ENCODE peak calls at places on chromosomes 11 and 22, in nine cellular contexts. V, O, M, H, P, S, Q, I and D are unnamed samples.

GRCh38 chr11:42179211-42179610 is 719.8 kb upstream of the LRRC4C start:
- DNase-seq in V (no peak), O (no peak), M (no peak), H (no peak), P (no peak), S (no peak), Q (peak), I (no peak), D (no peak)

GRCh38 chr11:46003647-46004046 is 81.2 kb downstream of the LARGE2 start:
- DNase-seq in V (peak), O (no peak), M (no peak), H (no peak), P (no peak), S (no peak), Q (peak), I (no peak), D (no peak)

GRCh38 chr22:49975543-49976389 is 15.2 kb downstream of the PIM3 start:
- DNase-seq in V (no peak), O (no peak), M (no peak), H (peak), P (no peak), S (no peak), Q (no peak), I (no peak), D (peak)

GRCh38 chr11:134410766-134411165 is 1.3 kb downstream of the B3GAT1 start:
- DNase-seq in V (no peak), O (no peak), M (no peak), H (no peak), P (no peak), S (no peak), Q (no peak), I (no peak), D (no peak)

GRCh38 chr11:65496304-65497140 is 2.3 kb upstream of the MALAT1 start:
- DNase-seq in V (peak), O (no peak), M (no peak), H (peak), P (peak), S (no peak), Q (peak), I (no peak), D (no peak)

GRCh38 chr11:108886608-108887007 is 221.7 kb downstream of the DDX10 start:
- DNase-seq in V (peak), O (no peak), M (peak), H (no peak), P (no peak), S (peak), Q (peak), I (no peak), D (no peak)

GRCh38 chr11:65298655-65299179 is 15.9 kb upstream of the CDC42EP2 start:
- DNase-seq in V (peak), O (no peak), M (peak), H (peak), P (no peak), S (peak), Q (peak), I (no peak), D (no peak)

GRCh38 chr11:36306888-36307287 is 10.8 kb downstream of the PRR5L start:
- DNase-seq in V (peak), O (no peak), M (no peak), H (no peak), P (peak), S (no peak), Q (no peak), I (no peak), D (no peak)

GRCh38 chr11:93000511-93001476 is 31.3 kb downstream of the MTNR1B start:
- DNase-seq in V (peak), O (no peak), M (peak), H (no peak), P (no peak), S (peak), Q (peak), I (no peak), D (no peak)

GRCh38 chr22:28102413-28102812 is 183.4 kb upstream of the PITPNB start:
- DNase-seq in V (no peak), O (no peak), M (no peak), H (no peak), P (no peak), S (no peak), Q (no peak), I (no peak), D (no peak)